ENCODE peak calls at places on chromosome 7, in eight cellular contexts. W is dorsolateral prefrontal cortex, F is K562, N is lower leg skin, S is IMR-90, K is left ventricle myocardium inferior, Y is BE2C, P is mesendoderm. C is an unnamed sample.
A peak's percentile ranks its signal among the peaks of the same experiment; 100 is the strongest.

GRCh38 chr7:8500286-8500685 is 66.9 kb downstream of the NXPH1 start:
- DNase-seq in W (no peak), F (no peak), N (no peak), S (no peak), K (no peak), Y (peak; percentile 19), P (no peak), C (no peak)

GRCh38 chr7:151844080-151844827 is 32.7 kb downstream of the PRKAG2 start:
- DNase-seq in W (no peak), F (no peak), N (no peak), S (peak; percentile 77), K (peak; percentile 6), Y (no peak), P (no peak), C (no peak)

GRCh38 chr7:5492249-5493020 is 68.8 kb upstream of the TNRC18 start:
- DNase-seq in W (no peak), F (peak; percentile 41), N (no peak), S (no peak), K (no peak), Y (no peak), P (peak; percentile 69), C (no peak)

GRCh38 chr7:88233828-88234227 is 14.0 kb upstream of the SRI start:
- DNase-seq in W (no peak), F (no peak), N (no peak), S (no peak), K (no peak), Y (no peak), P (peak; percentile 49), C (no peak)

GRCh38 chr7:157785486-157786186 is 448.8 kb downstream of the DNAJB6 start:
- DNase-seq in W (no peak), F (no peak), N (no peak), S (no peak), K (no peak), Y (no peak), P (no peak), C (no peak)

GRCh38 chr7:134513169-134513752 is 14.1 kb upstream of the AKR1B10 start:
- DNase-seq in W (no peak), F (peak; percentile 58), N (peak; percentile 85), S (peak; percentile 63), K (peak; percentile 26), Y (peak; percentile 38), P (peak; percentile 67), C (peak; percentile 17)

GRCh38 chr7:84258628-84259027 is 64.0 kb upstream of the SEMA3A start:
- DNase-seq in W (no peak), F (no peak), N (no peak), S (peak; percentile 48), K (no peak), Y (no peak), P (no peak), C (no peak)

GRCh38 chr7:15821484-15822122 is 135.1 kb upstream of the MEOX2 start:
- DNase-seq in W (no peak), F (no peak), N (no peak), S (no peak), K (no peak), Y (no peak), P (no peak), C (no peak)

GRCh38 chr7:77831481-77831880 is 32.9 kb downstream of the PHTF2 start:
- DNase-seq in W (no peak), F (no peak), N (no peak), S (no peak), K (no peak), Y (no peak), P (no peak), C (no peak)

GRCh38 chr7:6533893-6534804 is 17.1 kb downstream of the GRID2IP start:
- DNase-seq in W (no peak), F (no peak), N (no peak), S (no peak), K (no peak), Y (no peak), P (no peak), C (no peak)

GRCh38 chr7:37311282-37311868 is 137.3 kb downstream of the ELMO1 start:
- DNase-seq in W (no peak), F (no peak), N (no peak), S (peak; percentile 7), K (no peak), Y (no peak), P (no peak), C (no peak)

GRCh38 chr7:94893661-94894060 is 13.7 kb upstream of the PPP1R9A start:
- DNase-seq in W (no peak), F (no peak), N (no peak), S (no peak), K (no peak), Y (no peak), P (no peak), C (no peak)

GRCh38 chr7:12249706-12250105 is 38.6 kb downstream of the TMEM106B start:
- DNase-seq in W (no peak), F (no peak), N (no peak), S (no peak), K (no peak), Y (no peak), P (no peak), C (no peak)

GRCh38 chr7:105819559-105819958 is 56.8 kb downstream of the ATXN7L1 start:
- DNase-seq in W (no peak), F (no peak), N (no peak), S (no peak), K (no peak), Y (no peak), P (no peak), C (no peak)
- H3K4me3 ChIP-seq in W (no peak overlapping the region), F (no peak overlapping the region), N (no peak overlapping the region), S (no peak overlapping the region), K (no peak overlapping the region), Y (no peak overlapping the region), P (no peak overlapping the region), C (no peak overlapping the region)

DNA sequence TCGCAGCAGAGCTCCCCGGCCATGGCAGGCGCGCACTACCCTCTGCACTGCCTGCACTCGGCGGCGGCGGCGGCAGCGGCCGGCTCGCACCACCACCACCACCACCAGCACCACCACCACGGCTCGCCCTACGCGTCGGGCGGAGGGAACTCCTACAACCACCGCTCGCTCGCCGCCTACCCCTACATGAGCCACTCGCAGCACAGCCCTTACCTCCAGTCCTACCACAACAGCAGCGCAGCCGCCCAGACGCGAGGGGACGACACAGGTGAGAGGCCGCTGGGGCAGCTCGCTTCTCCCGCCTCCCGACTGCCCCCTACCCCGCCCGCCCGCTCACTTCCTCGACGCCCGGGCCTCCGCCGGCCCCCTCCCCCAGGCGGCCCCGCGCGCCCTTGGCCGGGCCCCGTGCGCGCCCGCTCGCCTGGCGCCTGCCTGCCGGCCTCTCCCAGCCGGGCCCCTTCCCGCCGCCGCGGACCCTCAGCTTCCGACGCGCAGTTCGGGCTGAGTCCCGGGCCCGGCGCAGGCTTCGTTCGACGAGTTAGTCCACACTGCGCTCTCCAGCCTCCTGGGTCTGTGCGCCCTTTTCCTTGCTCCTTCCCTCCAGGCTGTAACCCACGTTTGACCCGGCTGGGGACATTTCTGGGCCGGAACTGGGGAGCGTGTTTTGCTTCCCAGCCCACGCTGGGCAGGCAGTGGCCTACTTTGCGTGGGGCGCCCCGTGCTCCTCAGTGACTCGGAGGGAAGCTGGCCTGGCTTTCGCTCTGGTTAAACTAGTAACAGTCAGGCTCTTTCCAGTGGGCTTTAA is 995 bp downstream of the DLX6 start:
- DNase-seq in W (no peak), F (no peak), N (peak; percentile 88), S (peak; percentile 1), K (no peak), Y (peak; percentile 85), P (peak; percentile 90), C (no peak)
- H3K4me3 ChIP-seq in W (peak overlapping the region; percentile 51), F (no peak overlapping the region), N (no peak overlapping the region), S (peak overlapping the region; percentile 25), K (peak overlapping the region; percentile 61), Y (peak overlapping the region; percentile 80), P (peak overlapping the region; percentile 29), C (peak overlapping the region; percentile 37)

GRCh38 chr7:30596043-30596641 is 1.5 kb downstream of the GARS1 start:
- DNase-seq in W (no peak), F (peak; percentile 52), N (no peak), S (peak; percentile 41), K (no peak), Y (peak; percentile 19), P (peak; percentile 53), C (no peak)

GRCh38 chr7:30598121-30598876 is 3.6 kb downstream of the GARS1 start:
- DNase-seq in W (no peak), F (no peak), N (no peak), S (peak; percentile 16), K (no peak), Y (no peak), P (peak; percentile 22), C (no peak)

GRCh38 chr7:30595461-30596042 is 874 bp downstream of the GARS1 start:
- DNase-seq in W (no peak), F (peak; percentile 26), N (no peak), S (no peak), K (no peak), Y (no peak), P (peak; percentile 26), C (no peak)

GRCh38 chr7:30594540-30595460 is at the start of gene GARS1:
- DNase-seq in W (peak; percentile 85), F (peak; percentile 96), N (peak; percentile 97), S (peak; percentile 92), K (peak; percentile 91), Y (peak; percentile 93), P (peak; percentile 95), C (peak; percentile 87)

GRCh38 chr7:30596721-30597120 is 2.0 kb downstream of the GARS1 start:
- DNase-seq in W (no peak), F (peak; percentile 7), N (no peak), S (peak; percentile 8), K (no peak), Y (no peak), P (no peak), C (no peak)
- H3K4me3 ChIP-seq in W (peak overlapping the region; percentile 99), F (peak overlapping the region; percentile 96), N (no peak overlapping the region), S (peak overlapping the region; percentile 72), K (peak overlapping the region; percentile 97), Y (peak overlapping the region; percentile 96), P (peak overlapping the region; percentile 22), C (peak overlapping the region; percentile 73)

DNA sequence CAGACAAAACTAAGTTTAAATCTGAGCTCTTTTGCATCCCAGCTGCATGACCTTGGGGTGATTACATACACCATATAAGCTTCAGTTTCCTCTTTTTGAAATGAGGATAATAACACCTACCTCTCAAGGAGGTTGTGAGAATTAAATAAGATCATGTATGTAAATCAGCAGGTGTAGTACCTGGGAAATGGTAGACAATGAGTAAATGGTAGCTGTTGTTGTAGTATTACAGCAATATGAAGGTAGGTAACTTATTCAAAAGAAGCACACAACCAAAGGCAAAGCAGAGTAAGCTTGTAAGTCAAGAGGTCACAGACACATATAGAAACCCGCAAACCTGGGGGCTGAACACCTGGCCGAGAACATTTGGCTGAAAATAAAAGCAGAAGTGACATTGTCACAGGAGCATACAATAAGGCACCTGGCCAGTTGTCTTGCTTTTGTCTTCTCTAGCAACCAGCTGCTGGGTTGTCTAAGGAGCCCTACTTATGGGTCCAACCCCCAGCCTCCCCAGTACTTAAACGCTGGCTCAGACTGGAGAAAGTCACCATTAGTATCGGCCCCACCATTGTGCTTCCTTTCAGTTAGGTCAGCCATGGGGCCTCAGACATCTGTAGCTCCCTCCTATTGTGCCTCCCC is 203.6 kb upstream of the MKLN1 start:
- DNase-seq in W (no peak), F (no peak), N (no peak), S (no peak), K (no peak), Y (no peak), P (no peak), C (no peak)
- H3K4me3 ChIP-seq in W (no peak overlapping the region), F (no peak overlapping the region), N (no peak overlapping the region), S (no peak overlapping the region), K (no peak overlapping the region), Y (no peak overlapping the region), P (no peak overlapping the region), C (no peak overlapping the region)

GRCh38 chr7:114416089-114416990 is 1.7 kb downstream of the FOXP2 start:
- DNase-seq in W (no peak), F (no peak), N (no peak), S (peak; percentile 40), K (no peak), Y (no peak), P (no peak), C (no peak)
- H3K4me3 ChIP-seq in W (no peak overlapping the region), F (no peak overlapping the region), N (no peak overlapping the region), S (no peak overlapping the region), K (peak overlapping the region; percentile 51), Y (no peak overlapping the region), P (no peak overlapping the region), C (no peak overlapping the region)

GRCh38 chr7:98870071-98870651 is 347 bp upstream of the TMEM130 start:
- DNase-seq in W (peak; percentile 81), F (peak; percentile 63), N (no peak), S (peak; percentile 50), K (peak; percentile 26), Y (peak; percentile 92), P (peak; percentile 60), C (peak; percentile 39)
- H3K4me3 ChIP-seq in W (peak overlapping the region; percentile 63), F (no peak overlapping the region), N (no peak overlapping the region), S (peak overlapping the region; percentile 62), K (peak overlapping the region; percentile 60), Y (peak overlapping the region; percentile 62), P (peak overlapping the region; percentile 28), C (peak overlapping the region; percentile 39)